ENCODE peak calls at places on chromosome 2, in ten cellular contexts. One of them, this sample, is unnamed.

GRCh38 chr2:206232287-206233035 is 42.0 kb upstream of the ZDBF2 start:
- DNase-seq in effector memory CD4-positive, alpha-beta T cell: no peak
- DNase-seq in anterior cingulate cortex: no peak
- DNase-seq in sciatic nerve: no peak
- DNase-seq in fibroblast of pulmonary artery: peak
- DNase-seq in neuronal stem cell: no peak
- DNase-seq in left colon: no peak
- DNase-seq in retina: no peak
- DNase-seq in activated naive CD8-positive, alpha-beta T cell treated with anti-CD3 and anti-CD28 coated beads for 36 hours: no peak
- DNase-seq in AG09309: no peak
- DNase-seq in this sample: peak

GRCh38 chr2:236215761-236216333 is 47.7 kb upstream of the GBX2 start:
- DNase-seq in left colon: no peak
- DNase-seq in anterior cingulate cortex: no peak
- DNase-seq in retina: no peak
- DNase-seq in activated naive CD8-positive, alpha-beta T cell treated with anti-CD3 and anti-CD28 coated beads for 36 hours: no peak
- DNase-seq in effector memory CD4-positive, alpha-beta T cell: no peak
- DNase-seq in sciatic nerve: no peak
- DNase-seq in fibroblast of pulmonary artery: no peak
- DNase-seq in AG09309: no peak
- DNase-seq in neuronal stem cell: no peak
- DNase-seq in this sample: no peak

GRCh38 chr2:67579207-67579606 is 182.1 kb downstream of the ETAA1 start:
- DNase-seq in sciatic nerve: no peak
- DNase-seq in activated naive CD8-positive, alpha-beta T cell treated with anti-CD3 and anti-CD28 coated beads for 36 hours: no peak
- DNase-seq in AG09309: no peak
- DNase-seq in fibroblast of pulmonary artery: no peak
- DNase-seq in left colon: no peak
- DNase-seq in effector memory CD4-positive, alpha-beta T cell: no peak
- DNase-seq in neuronal stem cell: no peak
- DNase-seq in anterior cingulate cortex: no peak
- DNase-seq in retina: no peak
- DNase-seq in this sample: no peak

GRCh38 chr2:82731824-82732223 is 1727.3 kb downstream of the SUCLG1 start:
- DNase-seq in fibroblast of pulmonary artery: no peak
- DNase-seq in anterior cingulate cortex: no peak
- DNase-seq in left colon: no peak
- DNase-seq in effector memory CD4-positive, alpha-beta T cell: no peak
- DNase-seq in activated naive CD8-positive, alpha-beta T cell treated with anti-CD3 and anti-CD28 coated beads for 36 hours: no peak
- DNase-seq in retina: no peak
- DNase-seq in AG09309: no peak
- DNase-seq in neuronal stem cell: no peak
- DNase-seq in sciatic nerve: no peak
- DNase-seq in this sample: no peak

GRCh38 chr2:191304939-191305875 is 60.0 kb downstream of the MYO1B start:
- DNase-seq in fibroblast of pulmonary artery: peak
- DNase-seq in activated naive CD8-positive, alpha-beta T cell treated with anti-CD3 and anti-CD28 coated beads for 36 hours: no peak
- DNase-seq in effector memory CD4-positive, alpha-beta T cell: no peak
- DNase-seq in neuronal stem cell: no peak
- DNase-seq in retina: peak
- DNase-seq in AG09309: peak
- DNase-seq in left colon: no peak
- DNase-seq in anterior cingulate cortex: no peak
- DNase-seq in sciatic nerve: peak
- DNase-seq in this sample: peak

GRCh38 chr2:75627902-75628504 is 18.6 kb upstream of the MRPL19 start:
- DNase-seq in AG09309: no peak
- DNase-seq in effector memory CD4-positive, alpha-beta T cell: no peak
- DNase-seq in neuronal stem cell: peak
- DNase-seq in sciatic nerve: peak
- DNase-seq in retina: peak
- DNase-seq in fibroblast of pulmonary artery: peak
- DNase-seq in left colon: peak
- DNase-seq in anterior cingulate cortex: peak
- DNase-seq in activated naive CD8-positive, alpha-beta T cell treated with anti-CD3 and anti-CD28 coated beads for 36 hours: peak
- DNase-seq in this sample: peak

GRCh38 chr2:119289093-119289492 is 65.5 kb downstream of the STEAP3 start:
- DNase-seq in activated naive CD8-positive, alpha-beta T cell treated with anti-CD3 and anti-CD28 coated beads for 36 hours: no peak
- DNase-seq in retina: no peak
- DNase-seq in neuronal stem cell: no peak
- DNase-seq in fibroblast of pulmonary artery: peak
- DNase-seq in sciatic nerve: no peak
- DNase-seq in AG09309: no peak
- DNase-seq in effector memory CD4-positive, alpha-beta T cell: no peak
- DNase-seq in anterior cingulate cortex: no peak
- DNase-seq in left colon: no peak
- DNase-seq in this sample: no peak

GRCh38 chr2:136004920-136005319 is 19.5 kb upstream of the DARS1 start:
- DNase-seq in activated naive CD8-positive, alpha-beta T cell treated with anti-CD3 and anti-CD28 coated beads for 36 hours: no peak
- DNase-seq in neuronal stem cell: no peak
- DNase-seq in sciatic nerve: no peak
- DNase-seq in anterior cingulate cortex: no peak
- DNase-seq in left colon: no peak
- DNase-seq in AG09309: no peak
- DNase-seq in retina: peak
- DNase-seq in fibroblast of pulmonary artery: no peak
- DNase-seq in effector memory CD4-positive, alpha-beta T cell: no peak
- DNase-seq in this sample: no peak

GRCh38 chr2:156481295-156481694 is 45.1 kb downstream of the GPD2 start:
- DNase-seq in AG09309: no peak
- DNase-seq in effector memory CD4-positive, alpha-beta T cell: no peak
- DNase-seq in activated naive CD8-positive, alpha-beta T cell treated with anti-CD3 and anti-CD28 coated beads for 36 hours: no peak
- DNase-seq in sciatic nerve: no peak
- DNase-seq in fibroblast of pulmonary artery: no peak
- DNase-seq in left colon: no peak
- DNase-seq in anterior cingulate cortex: no peak
- DNase-seq in retina: no peak
- DNase-seq in neuronal stem cell: no peak
- DNase-seq in this sample: peak

GRCh38 chr2:45412754-45413379 is 198.2 kb downstream of the SRBD1 start:
- DNase-seq in anterior cingulate cortex: no peak
- DNase-seq in effector memory CD4-positive, alpha-beta T cell: no peak
- DNase-seq in retina: no peak
- DNase-seq in fibroblast of pulmonary artery: no peak
- DNase-seq in AG09309: no peak
- DNase-seq in activated naive CD8-positive, alpha-beta T cell treated with anti-CD3 and anti-CD28 coated beads for 36 hours: no peak
- DNase-seq in left colon: no peak
- DNase-seq in neuronal stem cell: no peak
- DNase-seq in sciatic nerve: no peak
- DNase-seq in this sample: peak

GRCh38 chr2:91477731-91478672 is 2786.5 kb downstream of the RPIA start:
- DNase-seq in fibroblast of pulmonary artery: no peak
- DNase-seq in AG09309: no peak
- DNase-seq in effector memory CD4-positive, alpha-beta T cell: peak
- DNase-seq in retina: peak
- DNase-seq in sciatic nerve: peak
- DNase-seq in anterior cingulate cortex: no peak
- DNase-seq in activated naive CD8-positive, alpha-beta T cell treated with anti-CD3 and anti-CD28 coated beads for 36 hours: no peak
- DNase-seq in neuronal stem cell: peak
- DNase-seq in left colon: no peak
- DNase-seq in this sample: no peak

GRCh38 chr2:238979636-238980035 is 131.8 kb downstream of the TWIST2 start:
- DNase-seq in fibroblast of pulmonary artery: no peak
- DNase-seq in activated naive CD8-positive, alpha-beta T cell treated with anti-CD3 and anti-CD28 coated beads for 36 hours: no peak
- DNase-seq in left colon: no peak
- DNase-seq in effector memory CD4-positive, alpha-beta T cell: no peak
- DNase-seq in anterior cingulate cortex: no peak
- DNase-seq in retina: no peak
- DNase-seq in AG09309: no peak
- DNase-seq in sciatic nerve: no peak
- DNase-seq in neuronal stem cell: no peak
- DNase-seq in this sample: no peak

GRCh38 chr2:33848486-33848885 is 249.4 kb upstream of the FAM98A start:
- DNase-seq in effector memory CD4-positive, alpha-beta T cell: no peak
- DNase-seq in AG09309: peak
- DNase-seq in left colon: no peak
- DNase-seq in anterior cingulate cortex: no peak
- DNase-seq in neuronal stem cell: no peak
- DNase-seq in fibroblast of pulmonary artery: no peak
- DNase-seq in sciatic nerve: no peak
- DNase-seq in activated naive CD8-positive, alpha-beta T cell treated with anti-CD3 and anti-CD28 coated beads for 36 hours: no peak
- DNase-seq in retina: no peak
- DNase-seq in this sample: peak

GRCh38 chr2:179336782-179337534 is 72.3 kb upstream of the SESTD1 start:
- DNase-seq in anterior cingulate cortex: no peak
- DNase-seq in neuronal stem cell: peak
- DNase-seq in activated naive CD8-positive, alpha-beta T cell treated with anti-CD3 and anti-CD28 coated beads for 36 hours: no peak
- DNase-seq in AG09309: peak
- DNase-seq in fibroblast of pulmonary artery: peak
- DNase-seq in left colon: no peak
- DNase-seq in sciatic nerve: no peak
- DNase-seq in effector memory CD4-positive, alpha-beta T cell: no peak
- DNase-seq in retina: peak
- DNase-seq in this sample: peak

GRCh38 chr2:54680397-54681032 is 42.9 kb upstream of the EML6 start:
- DNase-seq in retina: no peak
- DNase-seq in activated naive CD8-positive, alpha-beta T cell treated with anti-CD3 and anti-CD28 coated beads for 36 hours: peak
- DNase-seq in sciatic nerve: no peak
- DNase-seq in effector memory CD4-positive, alpha-beta T cell: no peak
- DNase-seq in neuronal stem cell: no peak
- DNase-seq in anterior cingulate cortex: no peak
- DNase-seq in AG09309: no peak
- DNase-seq in left colon: no peak
- DNase-seq in fibroblast of pulmonary artery: no peak
- DNase-seq in this sample: peak

GRCh38 chr2:136248242-136248641 is 130.3 kb upstream of the CXCR4 start:
- DNase-seq in effector memory CD4-positive, alpha-beta T cell: no peak
- DNase-seq in sciatic nerve: no peak
- DNase-seq in left colon: no peak
- DNase-seq in retina: peak
- DNase-seq in anterior cingulate cortex: no peak
- DNase-seq in AG09309: no peak
- DNase-seq in activated naive CD8-positive, alpha-beta T cell treated with anti-CD3 and anti-CD28 coated beads for 36 hours: no peak
- DNase-seq in fibroblast of pulmonary artery: peak
- DNase-seq in neuronal stem cell: no peak
- DNase-seq in this sample: peak

GRCh38 chr2:85852979-85853498 is 35.8 kb downstream of the ST3GAL5 start:
- DNase-seq in AG09309: no peak
- DNase-seq in fibroblast of pulmonary artery: no peak
- DNase-seq in activated naive CD8-positive, alpha-beta T cell treated with anti-CD3 and anti-CD28 coated beads for 36 hours: peak
- DNase-seq in sciatic nerve: no peak
- DNase-seq in retina: no peak
- DNase-seq in neuronal stem cell: no peak
- DNase-seq in effector memory CD4-positive, alpha-beta T cell: peak
- DNase-seq in left colon: peak
- DNase-seq in anterior cingulate cortex: no peak
- DNase-seq in this sample: peak

GRCh38 chr2:96142217-96143113 is 2.8 kb downstream of the DUSP2 start:
- DNase-seq in anterior cingulate cortex: no peak
- DNase-seq in neuronal stem cell: no peak
- DNase-seq in left colon: no peak
- DNase-seq in AG09309: no peak
- DNase-seq in sciatic nerve: no peak
- DNase-seq in fibroblast of pulmonary artery: no peak
- DNase-seq in retina: no peak
- DNase-seq in effector memory CD4-positive, alpha-beta T cell: peak
- DNase-seq in activated naive CD8-positive, alpha-beta T cell treated with anti-CD3 and anti-CD28 coated beads for 36 hours: peak
- DNase-seq in this sample: no peak

GRCh38 chr2:241882090-241882625 is 12.6 kb downstream of the RTP5 start:
- DNase-seq in neuronal stem cell: no peak
- DNase-seq in retina: peak
- DNase-seq in AG09309: no peak
- DNase-seq in activated naive CD8-positive, alpha-beta T cell treated with anti-CD3 and anti-CD28 coated beads for 36 hours: peak
- DNase-seq in left colon: peak
- DNase-seq in fibroblast of pulmonary artery: no peak
- DNase-seq in anterior cingulate cortex: no peak
- DNase-seq in effector memory CD4-positive, alpha-beta T cell: no peak
- DNase-seq in sciatic nerve: peak
- DNase-seq in this sample: no peak

GRCh38 chr2:10476723-10477442 is 28.8 kb upstream of the ODC1 start:
- DNase-seq in retina: no peak
- DNase-seq in neuronal stem cell: no peak
- DNase-seq in activated naive CD8-positive, alpha-beta T cell treated with anti-CD3 and anti-CD28 coated beads for 36 hours: no peak
- DNase-seq in fibroblast of pulmonary artery: no peak
- DNase-seq in anterior cingulate cortex: no peak
- DNase-seq in left colon: no peak
- DNase-seq in AG09309: no peak
- DNase-seq in effector memory CD4-positive, alpha-beta T cell: no peak
- DNase-seq in sciatic nerve: no peak
- DNase-seq in this sample: no peak

GRCh38 chr2:44950646-44951045 is 9.1 kb downstream of the SIX3 start:
- DNase-seq in anterior cingulate cortex: no peak
- DNase-seq in effector memory CD4-positive, alpha-beta T cell: no peak
- DNase-seq in AG09309: no peak
- DNase-seq in activated naive CD8-positive, alpha-beta T cell treated with anti-CD3 and anti-CD28 coated beads for 36 hours: no peak
- DNase-seq in fibroblast of pulmonary artery: no peak
- DNase-seq in left colon: no peak
- DNase-seq in retina: peak
- DNase-seq in sciatic nerve: no peak
- DNase-seq in neuronal stem cell: no peak
- DNase-seq in this sample: no peak

GRCh38 chr2:208466133-208466919 is 59.7 kb downstream of the PTH2R start:
- DNase-seq in activated naive CD8-positive, alpha-beta T cell treated with anti-CD3 and anti-CD28 coated beads for 36 hours: no peak
- DNase-seq in retina: peak
- DNase-seq in effector memory CD4-positive, alpha-beta T cell: no peak
- DNase-seq in left colon: no peak
- DNase-seq in AG09309: no peak
- DNase-seq in neuronal stem cell: peak
- DNase-seq in anterior cingulate cortex: no peak
- DNase-seq in fibroblast of pulmonary artery: peak
- DNase-seq in sciatic nerve: no peak
- DNase-seq in this sample: peak

GRCh38 chr2:162989507-162989906 is 150.9 kb upstream of the KCNH7 start:
- DNase-seq in activated naive CD8-positive, alpha-beta T cell treated with anti-CD3 and anti-CD28 coated beads for 36 hours: no peak
- DNase-seq in anterior cingulate cortex: no peak
- DNase-seq in fibroblast of pulmonary artery: no peak
- DNase-seq in sciatic nerve: no peak
- DNase-seq in effector memory CD4-positive, alpha-beta T cell: no peak
- DNase-seq in retina: no peak
- DNase-seq in AG09309: no peak
- DNase-seq in neuronal stem cell: no peak
- DNase-seq in left colon: no peak
- DNase-seq in this sample: no peak

GRCh38 chr2:215409331-215410127 is 26.3 kb downstream of the FN1 start:
- DNase-seq in neuronal stem cell: no peak
- DNase-seq in left colon: no peak
- DNase-seq in activated naive CD8-positive, alpha-beta T cell treated with anti-CD3 and anti-CD28 coated beads for 36 hours: peak
- DNase-seq in anterior cingulate cortex: no peak
- DNase-seq in effector memory CD4-positive, alpha-beta T cell: no peak
- DNase-seq in AG09309: no peak
- DNase-seq in retina: no peak
- DNase-seq in sciatic nerve: no peak
- DNase-seq in fibroblast of pulmonary artery: no peak
- DNase-seq in this sample: no peak

GRCh38 chr2:15096873-15097272 is 464.3 kb downstream of the NBAS start:
- DNase-seq in anterior cingulate cortex: no peak
- DNase-seq in AG09309: no peak
- DNase-seq in neuronal stem cell: no peak
- DNase-seq in sciatic nerve: no peak
- DNase-seq in effector memory CD4-positive, alpha-beta T cell: no peak
- DNase-seq in activated naive CD8-positive, alpha-beta T cell treated with anti-CD3 and anti-CD28 coated beads for 36 hours: no peak
- DNase-seq in retina: no peak
- DNase-seq in left colon: no peak
- DNase-seq in fibroblast of pulmonary artery: no peak
- DNase-seq in this sample: no peak

GRCh38 chr2:98464772-98465310 is 20.2 kb downstream of the INPP4A start:
- DNase-seq in anterior cingulate cortex: no peak
- DNase-seq in activated naive CD8-positive, alpha-beta T cell treated with anti-CD3 and anti-CD28 coated beads for 36 hours: no peak
- DNase-seq in AG09309: no peak
- DNase-seq in neuronal stem cell: no peak
- DNase-seq in sciatic nerve: no peak
- DNase-seq in retina: no peak
- DNase-seq in effector memory CD4-positive, alpha-beta T cell: no peak
- DNase-seq in fibroblast of pulmonary artery: no peak
- DNase-seq in left colon: peak
- DNase-seq in this sample: no peak